ENCODE peak calls at places on chromosomes 12 and 14, in six cellular contexts. V is WERI-Rb-1, G is aorta, S is brain microvascular endothelial cell, M is neural progenitor cell, N is left ventricle myocardium inferior. U is an unnamed sample.

GRCh38 chr14:76086636-76087035 is 65.1 kb upstream of the GPATCH2L start:
- DNase-seq in V (peak), G (no peak), S (no peak), M (no peak), N (no peak), U (no peak)

GRCh38 chr14:89661392-89661791 is 244.4 kb upstream of the FOXN3 start:
- DNase-seq in V (no peak), G (no peak), S (no peak), M (no peak), N (no peak), U (no peak)

GRCh38 chr14:69953266-69953905 is 74.2 kb downstream of the SMOC1 start:
- DNase-seq in V (no peak), G (no peak), S (no peak), M (no peak), N (no peak), U (no peak)

GRCh38 chr12:49057888-49058287 is 2.7 kb downstream of the KMT2D start:
- DNase-seq in V (no peak), G (no peak), S (no peak), M (peak), N (no peak), U (no peak)

GRCh38 chr14:50001999-50002925 is 109.4 kb downstream of the ARF6 start:
- DNase-seq in V (no peak), G (no peak), S (no peak), M (no peak), N (no peak), U (no peak)

GRCh38 chr14:23146980-23147379 is 27.9 kb upstream of the CEBPE start:
- DNase-seq in V (no peak), G (no peak), S (no peak), M (no peak), N (no peak), U (no peak)

GRCh38 chr12:2301531-2302461 is 249.0 kb downstream of the CACNA1C start:
- DNase-seq in V (no peak), G (peak), S (no peak), M (no peak), N (peak), U (peak)

GRCh38 chr12:112381421-112381897 is 772 bp downstream of the HECTD4 start:
- DNase-seq in V (peak), G (no peak), S (no peak), M (peak), N (peak), U (peak)

GRCh38 chr14:93741556-93742210 is 46.6 kb downstream of the PRIMA1 start:
- DNase-seq in V (no peak), G (no peak), S (no peak), M (no peak), N (no peak), U (no peak)

GRCh38 chr12:92544321-92544720 is 158.5 kb upstream of the PLEKHG7 start:
- DNase-seq in V (no peak), G (no peak), S (no peak), M (no peak), N (no peak), U (no peak)

GRCh38 chr12:5898874-5899273 is 46.2 kb downstream of the ANO2 start:
- DNase-seq in V (no peak), G (no peak), S (no peak), M (no peak), N (no peak), U (no peak)

GRCh38 chr12:88802307-88802706 is 222.0 kb upstream of the KITLG start:
- DNase-seq in V (no peak), G (no peak), S (no peak), M (no peak), N (no peak), U (no peak)

GRCh38 chr14:23533652-23534435 is 17.7 kb downstream of the ZFHX2 start:
- DNase-seq in V (no peak), G (no peak), S (no peak), M (no peak), N (no peak), U (no peak)

GRCh38 chr14:76326918-76327689 is 48.8 kb upstream of the ESRRB start:
- DNase-seq in V (no peak), G (no peak), S (no peak), M (no peak), N (no peak), U (no peak)

GRCh38 chr14:74653386-74654138 is 41.5 kb upstream of the LTBP2 start:
- DNase-seq in V (no peak), G (no peak), S (no peak), M (peak), N (no peak), U (no peak)

GRCh38 chr12:57216931-57217871 is 607 bp downstream of the NXPH4 start:
- DNase-seq in V (no peak), G (no peak), S (no peak), M (no peak), N (no peak), U (peak)

GRCh38 chr12:69470189-69471094 is at the start of gene FRS2:
- DNase-seq in V (peak), G (peak), S (peak), M (peak), N (peak), U (peak)
- H3K4me3 ChIP-seq in V (peak), G (peak), S (peak), M (peak), N (peak), U (peak)

GRCh38 chr12:130715996-130716917 is at the start of gene RIMBP2:
- DNase-seq in V (peak), G (no peak), S (peak), M (peak), N (no peak), U (no peak)
- H3K4me3 ChIP-seq in V (peak), G (no peak), S (no peak), M (peak), N (peak), U (no peak)

DNA sequence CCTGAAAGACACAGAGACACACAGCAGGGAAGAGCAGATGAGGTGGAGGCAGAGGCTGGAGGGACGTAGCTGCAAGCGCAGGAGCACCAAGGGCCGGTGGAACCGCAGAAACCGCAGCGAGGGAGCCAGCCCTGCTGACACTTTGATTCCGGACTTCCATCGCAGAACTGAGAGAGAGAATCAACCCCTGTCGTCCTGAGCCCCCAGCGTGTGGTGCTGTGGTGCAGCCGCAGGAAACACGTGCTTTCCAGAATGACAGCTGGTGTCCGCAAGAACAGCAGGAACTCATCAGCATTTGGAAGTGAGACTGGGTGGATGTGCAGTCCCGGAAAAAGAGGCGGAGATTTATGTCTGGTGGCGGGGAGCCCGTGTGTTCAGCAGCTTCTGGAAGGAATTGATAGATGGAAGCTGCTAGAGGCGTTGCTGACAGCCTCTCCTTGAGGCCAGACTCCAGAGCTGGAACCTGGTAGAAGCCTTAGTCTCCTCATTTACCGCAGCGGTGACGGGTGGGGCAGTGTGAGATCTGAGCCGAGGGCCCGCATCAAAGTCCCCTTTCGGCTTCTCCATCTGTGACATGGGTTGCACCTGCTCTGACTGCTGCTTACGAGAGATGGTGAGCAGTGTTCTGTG is 21.9 kb upstream of the KLC1 start:
- DNase-seq in V (peak), G (peak), S (peak), M (peak), N (peak), U (peak)
- H3K4me3 ChIP-seq in V (no peak), G (no peak), S (no peak), M (no peak), N (peak), U (peak)

GRCh38 chr12:62190921-62191746 is 69.1 kb upstream of the USP15 start:
- DNase-seq in V (peak), G (peak), S (no peak), M (peak), N (peak), U (peak)

GRCh38 chr12:62194031-62194430 is 66.2 kb upstream of the USP15 start:
- DNase-seq in V (no peak), G (no peak), S (no peak), M (no peak), N (no peak), U (no peak)

GRCh38 chr12:62191747-62192485 is 68.3 kb upstream of the USP15 start:
- DNase-seq in V (peak), G (peak), S (peak), M (peak), N (no peak), U (no peak)

GRCh38 chr12:62194616-62195015 is 65.6 kb upstream of the USP15 start:
- DNase-seq in V (no peak), G (no peak), S (no peak), M (no peak), N (no peak), U (peak)

GRCh38 chr12:62192486-62193250 is 67.5 kb upstream of the USP15 start:
- DNase-seq in V (peak), G (peak), S (peak), M (peak), N (peak), U (peak)
- H3K4me3 ChIP-seq in V (peak), G (peak), S (peak), M (peak), N (peak), U (peak)

GRCh38 chr12:102973583-102973982 is 16.1 kb downstream of the ASCL1 start:
- DNase-seq in V (no peak), G (no peak), S (no peak), M (no peak), N (no peak), U (no peak)

GRCh38 chr12:102976609-102977280 is 19.3 kb downstream of the ASCL1 start:
- DNase-seq in V (no peak), G (no peak), S (no peak), M (no peak), N (no peak), U (no peak)

GRCh38 chr12:102970780-102971179 is 13.3 kb downstream of the ASCL1 start:
- DNase-seq in V (peak), G (no peak), S (no peak), M (no peak), N (no peak), U (no peak)

GRCh38 chr12:102966200-102966941 is 8.9 kb downstream of the ASCL1 start:
- DNase-seq in V (no peak), G (no peak), S (no peak), M (peak), N (no peak), U (no peak)

GRCh38 chr12:102971227-102971626 is 13.8 kb downstream of the ASCL1 start:
- DNase-seq in V (no peak), G (no peak), S (no peak), M (no peak), N (no peak), U (no peak)
- H3K4me3 ChIP-seq in V (no peak), G (no peak), S (no peak), M (no peak), N (no peak), U (no peak)

DNA sequence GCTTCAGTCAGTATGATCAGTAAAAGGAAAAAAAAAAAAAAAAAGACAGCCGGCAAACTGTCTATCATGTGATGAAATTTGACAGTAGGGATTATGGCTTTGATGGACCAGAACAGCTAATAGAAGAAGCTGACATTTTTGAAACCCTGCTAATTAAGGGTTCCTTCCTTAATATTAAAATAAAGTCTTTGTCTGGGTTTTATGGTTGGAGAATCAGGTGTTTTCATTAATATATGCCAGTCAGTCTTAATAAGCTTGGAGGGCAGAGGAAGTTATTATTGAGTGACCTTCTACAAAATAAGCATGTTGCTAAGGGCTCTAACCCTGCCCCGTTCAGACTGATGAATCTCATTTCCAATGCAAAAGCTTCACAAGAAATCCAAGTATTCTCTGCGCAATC is 289.8 kb downstream of the EGLN3 start:
- DNase-seq in V (no peak), G (no peak), S (no peak), M (no peak), N (no peak), U (no peak)
- H3K4me3 ChIP-seq in V (no peak), G (no peak), S (no peak), M (no peak), N (no peak), U (no peak)

GRCh38 chr12:108727868-108728735 is 3.2 kb downstream of the CORO1C start:
- DNase-seq in V (no peak), G (no peak), S (no peak), M (no peak), N (no peak), U (no peak)
- H3K4me3 ChIP-seq in V (no peak), G (no peak), S (peak), M (no peak), N (peak), U (peak)

DNA sequence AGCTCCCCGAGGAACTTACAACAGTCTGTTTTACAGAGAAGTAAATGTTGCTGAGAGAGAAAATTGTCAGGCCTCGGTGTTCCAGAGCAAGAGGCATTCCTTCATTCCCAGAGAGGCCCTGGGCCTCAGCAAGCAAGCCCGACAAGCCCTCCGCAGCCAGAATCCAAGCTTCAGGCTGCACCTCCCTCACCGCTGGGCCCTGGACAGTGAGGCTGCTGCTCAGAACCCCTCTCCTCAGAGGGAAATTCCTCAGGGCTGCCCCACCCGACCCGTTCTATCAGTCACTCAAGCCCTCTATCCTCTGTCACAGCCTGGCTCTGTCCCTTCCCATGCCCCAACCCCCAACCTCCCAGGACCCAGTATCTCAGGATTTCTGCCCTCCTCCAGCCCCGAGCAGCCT is 56.3 kb downstream of the ZFP36L1 start:
- DNase-seq in V (no peak), G (no peak), S (no peak), M (peak), N (no peak), U (no peak)
- H3K4me3 ChIP-seq in V (no peak), G (no peak), S (no peak), M (no peak), N (no peak), U (no peak)